ENCODE peak calls at places on chromosomes 4 and X, in four cellular contexts. Q, J, D and X are unnamed samples.
A peak's percentile ranks its signal among the peaks of the same experiment; 100 is the strongest.

GRCh38 chrX:21734175-21734574 is 23.7 kb downstream of the SMPX start:
- DNase-seq in Q (no peak), J (no peak), D (no peak), X (no peak)

GRCh38 chr4:94112644-94113043 is 95.0 kb upstream of the SMARCAD1 start:
- DNase-seq in Q (no peak), J (no peak), D (no peak), X (no peak)

GRCh38 chr4:15318621-15319348 is 109.0 kb upstream of the C1QTNF7 start:
- DNase-seq in Q (no peak), J (no peak), D (no peak), X (no peak)

GRCh38 chrX:104430720-104431119 is 135.3 kb upstream of the IL1RAPL2 start:
- DNase-seq in Q (no peak), J (no peak), D (no peak), X (no peak)

GRCh38 chrX:71998836-71999509 is 88.3 kb downstream of the NHSL2 start:
- DNase-seq in Q (no peak), J (no peak), D (peak; percentile 42), X (no peak)

GRCh38 chr4:116082808-116083366 is 969.5 kb upstream of the NDST4 start:
- DNase-seq in Q (no peak), J (no peak), D (no peak), X (no peak)

GRCh38 chr4:69156913-69157312 is 57.6 kb downstream of the UGT2B11 start:
- DNase-seq in Q (no peak), J (no peak), D (peak; percentile 1), X (no peak)

GRCh38 chr4:99848576-99848975 is 31.9 kb downstream of the DAPP1 start:
- DNase-seq in Q (no peak), J (no peak), D (no peak), X (no peak)

GRCh38 chr4:66357316-66357715 is 687.0 kb upstream of the EPHA5 start:
- DNase-seq in Q (no peak), J (no peak), D (peak; percentile 36), X (no peak)

GRCh38 chr4:133594246-133595207 is 445.4 kb downstream of the PCDH10 start:
- DNase-seq in Q (no peak), J (no peak), D (peak; percentile 7), X (no peak)

GRCh38 chr4:108336076-108336475 is 167.3 kb upstream of the LEF1 start:
- DNase-seq in Q (no peak), J (no peak), D (peak; percentile 20), X (no peak)

GRCh38 chr4:143097751-143098150 is 87.0 kb upstream of the USP38 start:
- DNase-seq in Q (no peak), J (no peak), D (no peak), X (no peak)

GRCh38 chr4:151231915-151232595 is 44.9 kb upstream of the PRSS48 start:
- DNase-seq in Q (no peak), J (no peak), D (no peak), X (no peak)

GRCh38 chr4:145177511-145177905 is 2.9 kb downstream of the OTUD4 start:
- DNase-seq in Q (no peak), J (no peak), D (peak; percentile 36), X (no peak)

GRCh38 chr4:39756159-39756558 is 58.2 kb downstream of the UBE2K start:
- DNase-seq in Q (no peak), J (no peak), D (no peak), X (no peak)

GRCh38 chr4:155603360-155603891 is 63.2 kb upstream of the GUCY1A1 start:
- DNase-seq in Q (no peak), J (no peak), D (no peak), X (no peak)

GRCh38 chr4:72665376-72665978 is 96.5 kb upstream of the ADAMTS3 start:
- DNase-seq in Q (no peak), J (no peak), D (no peak), X (no peak)

GRCh38 chr4:72670521-72670920 is 101.5 kb upstream of the ADAMTS3 start:
- DNase-seq in Q (no peak), J (no peak), D (no peak), X (no peak)

GRCh38 chr4:72666910-72667309 is 97.9 kb upstream of the ADAMTS3 start:
- DNase-seq in Q (no peak), J (no peak), D (no peak), X (no peak)
- TF ChIP-seq CTCF in Q (no peak), J (no peak), D (no peak), X (no peak)

DNA sequence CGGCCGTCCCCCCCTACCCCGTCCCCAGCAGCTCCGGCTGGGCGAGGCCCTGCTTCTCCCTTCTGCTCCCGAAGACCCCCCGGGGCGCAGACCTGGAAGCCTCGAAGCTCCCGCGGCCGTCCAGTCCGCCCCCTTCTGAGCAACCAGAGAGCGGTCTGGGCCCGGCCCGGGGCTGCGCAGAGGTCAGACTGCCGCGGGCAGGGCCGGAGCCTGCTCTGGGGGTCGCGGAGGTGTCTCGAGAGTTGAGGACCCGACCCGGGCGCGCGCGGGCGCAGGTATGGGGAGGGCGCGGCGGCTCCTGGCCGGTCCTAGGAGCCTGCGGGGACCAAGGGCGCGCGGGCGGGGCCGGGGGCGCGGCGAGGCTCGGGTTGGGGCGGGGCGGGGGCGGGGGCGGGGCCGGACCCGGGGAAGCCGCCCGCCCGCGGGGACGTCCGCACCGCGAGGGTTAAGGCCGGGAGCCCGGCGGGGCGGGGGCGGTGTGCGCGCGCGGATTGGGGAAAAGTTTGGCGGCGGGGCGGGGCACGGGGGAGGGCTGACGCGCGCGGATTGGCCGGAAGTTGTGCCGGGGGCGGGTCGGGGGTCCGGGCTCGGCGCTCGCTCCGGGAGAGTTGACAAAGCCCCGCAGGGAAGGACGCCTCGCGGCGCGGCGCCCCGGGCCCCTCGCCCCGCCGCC is at the start of gene FGFRL1:
- DNase-seq in Q (peak; percentile 59), J (peak; percentile 94), D (peak; percentile 75), X (no peak)
- H3K4me3 ChIP-seq in Q (peak within 1 kb of the TSS; percentile 94), J (peak within 1 kb of the TSS; percentile 77), D (peak within 1 kb of the TSS; percentile 46), X (peak within 1 kb of the TSS; percentile 61)

DNA sequence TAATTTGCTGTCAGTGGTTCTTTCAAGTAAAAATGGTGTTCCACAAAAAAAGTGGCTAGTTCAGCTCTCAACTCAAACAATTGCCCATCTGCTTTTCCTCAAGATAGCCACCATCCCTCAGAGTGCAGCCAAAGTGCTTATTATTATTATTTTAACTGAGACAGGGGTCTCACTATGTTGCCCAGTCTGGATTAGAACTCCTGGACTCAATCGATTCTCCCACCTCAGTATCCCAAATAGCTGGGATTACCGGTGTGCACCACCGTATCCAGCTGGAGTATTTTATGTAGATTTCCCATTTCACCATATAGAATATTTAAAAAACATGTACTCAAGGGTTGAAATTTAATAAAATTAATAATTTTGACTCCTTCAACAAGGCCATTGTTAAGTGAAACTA is 62.1 kb upstream of the USP9X start:
- DNase-seq in Q (no peak), J (no peak), D (no peak), X (no peak)
- TF ChIP-seq CTCF in Q (no peak), J (no peak), D (no peak), X (no peak)

GRCh38 chr4:168634276-168634802 is 137.5 kb downstream of the PALLD start:
- DNase-seq in Q (no peak), J (no peak), D (peak; percentile 83), X (peak; percentile 98)
- H3K4me3 ChIP-seq in Q (peak overlapping the region; percentile 83), J (no peak overlapping the region), D (no peak overlapping the region), X (no peak overlapping the region)

GRCh38 chr4:38493068-38493467 is 170.9 kb upstream of the KLF3 start:
- DNase-seq in Q (no peak), J (no peak), D (no peak), X (no peak)
- TF ChIP-seq CTCF in Q (no peak), J (no peak), D (no peak), X (no peak)

DNA sequence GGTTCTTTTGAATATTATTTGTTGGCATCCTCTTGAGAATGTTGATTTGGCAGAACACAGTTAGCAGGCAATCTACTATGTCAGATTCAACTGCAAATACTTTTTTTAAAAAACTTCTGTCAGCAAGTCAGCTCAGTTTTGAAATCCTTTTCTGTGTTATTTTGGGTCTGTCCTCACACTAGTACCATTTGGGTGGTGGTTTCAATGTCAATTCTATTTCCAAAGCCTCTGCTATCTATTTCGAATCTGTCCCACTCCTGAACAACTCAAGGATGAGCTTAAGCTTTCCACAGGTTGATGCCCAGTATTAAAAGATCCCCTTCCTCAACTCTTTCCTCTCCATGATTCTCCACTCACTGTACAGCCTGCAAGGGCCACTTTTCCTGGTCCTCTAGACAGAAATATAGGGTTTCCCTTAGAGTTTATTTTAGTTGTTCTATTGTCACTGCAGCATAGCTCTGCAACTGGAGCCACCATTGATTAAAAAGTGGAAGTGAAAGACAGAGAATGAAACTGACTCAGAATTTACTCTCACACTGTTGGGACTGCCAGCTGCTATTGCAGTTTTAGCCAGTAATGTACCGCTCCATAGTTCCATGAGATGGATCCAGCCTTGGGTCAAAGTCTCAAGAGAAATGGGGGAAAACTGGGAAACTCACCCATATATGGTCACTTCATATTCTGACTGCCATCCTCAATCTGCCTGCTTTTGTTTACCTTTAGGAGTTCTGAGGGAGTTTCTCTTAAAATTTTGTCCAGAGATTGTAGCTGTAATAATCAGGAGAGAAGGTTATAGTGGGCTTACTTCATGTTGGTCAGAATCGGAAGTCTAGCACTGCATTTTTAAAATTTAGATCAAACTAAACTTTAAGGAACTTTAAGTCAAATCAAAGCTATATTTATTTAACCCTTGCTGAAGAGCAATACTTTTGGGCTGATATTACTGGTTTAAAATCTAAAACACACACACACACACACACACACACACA is 14.6 kb downstream of the HDX start:
- DNase-seq in Q (no peak), J (no peak), D (no peak), X (no peak)
- H3K4me3 ChIP-seq in Q (no peak overlapping the region), J (no peak overlapping the region), D (no peak overlapping the region), X (no peak overlapping the region)

DNA sequence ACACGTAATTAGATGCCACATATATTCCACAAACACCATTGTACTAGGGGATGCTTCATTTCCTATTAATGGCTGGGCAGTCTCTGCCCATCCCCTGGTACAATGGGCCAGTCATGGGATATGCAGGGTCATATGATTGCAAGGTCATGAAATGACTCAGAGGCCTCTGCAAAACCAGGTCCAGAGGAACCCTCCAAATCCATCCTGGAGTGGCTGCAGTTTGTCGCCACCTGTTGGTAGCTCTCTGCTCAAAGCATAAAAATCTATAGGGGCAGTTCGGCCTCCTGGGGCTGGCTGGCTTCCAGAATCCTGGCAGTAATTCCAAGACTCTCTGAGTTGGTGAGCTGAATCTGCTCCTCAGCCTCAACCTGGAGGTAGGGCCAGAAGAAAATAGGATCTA is 22.9 kb upstream of the PUDP start:
- DNase-seq in Q (no peak), J (no peak), D (peak; percentile 37), X (no peak)
- TF ChIP-seq CTCF in Q (no peak), J (peak; percentile 25), D (peak; percentile 33), X (no peak)